ENCODE peak calls at places on chromosomes 1 and 21, in four cellular contexts. Z is breast epithelium, N is H1, I is Peyer's patch. C is an unnamed sample.

GRCh38 chr1:171296897-171297296 is 17.1 kb upstream of the FMO4 start:
- DNase-seq in Z (no peak), N (no peak), I (no peak), C (no peak)

GRCh38 chr1:192521734-192522133 is 53.8 kb upstream of the RGS1 start:
- DNase-seq in Z (no peak), N (no peak), I (no peak), C (no peak)

GRCh38 chr21:37207441-37208009 is 59.6 kb downstream of the VPS26C start:
- DNase-seq in Z (peak; percentile 55), N (no peak), I (no peak), C (no peak)

GRCh38 chr1:176696689-176697088 is 233.7 kb downstream of the PAPPA2 start:
- DNase-seq in Z (no peak), N (no peak), I (no peak), C (no peak)

GRCh38 chr1:18528616-18529015 is 47.9 kb downstream of the KLHDC7A start:
- DNase-seq in Z (no peak), N (no peak), I (no peak), C (no peak)

GRCh38 chr1:245133995-245134715 is 20.6 kb upstream of the KIF26B start:
- DNase-seq in Z (no peak), N (no peak), I (no peak), C (no peak)

GRCh38 chr1:235613617-235614016 is 36.0 kb downstream of the GNG4 start:
- DNase-seq in Z (no peak), N (no peak), I (no peak), C (no peak)

GRCh38 chr1:19737413-19737812 is 62.3 kb downstream of the TMCO4 start:
- DNase-seq in Z (no peak), N (no peak), I (no peak), C (no peak)

GRCh38 chr21:45872471-45872870 is 109.1 kb upstream of the COL6A1 start:
- DNase-seq in Z (peak; percentile 28), N (no peak), I (no peak), C (peak; percentile 19)
- TF ChIP-seq CTCF in Z (no peak), N (no peak), I (no peak), C (no peak)

GRCh38 chr1:232196042-232196441 is 433.9 kb downstream of the SIPA1L2 start:
- DNase-seq in Z (no peak), N (no peak), I (no peak), C (no peak)

GRCh38 chr1:232192781-232193450 is 437.0 kb downstream of the SIPA1L2 start:
- DNase-seq in Z (no peak), N (no peak), I (no peak), C (no peak)

GRCh38 chr1:232191560-232191959 is 438.4 kb downstream of the SIPA1L2 start:
- DNase-seq in Z (no peak), N (no peak), I (no peak), C (no peak)

DNA sequence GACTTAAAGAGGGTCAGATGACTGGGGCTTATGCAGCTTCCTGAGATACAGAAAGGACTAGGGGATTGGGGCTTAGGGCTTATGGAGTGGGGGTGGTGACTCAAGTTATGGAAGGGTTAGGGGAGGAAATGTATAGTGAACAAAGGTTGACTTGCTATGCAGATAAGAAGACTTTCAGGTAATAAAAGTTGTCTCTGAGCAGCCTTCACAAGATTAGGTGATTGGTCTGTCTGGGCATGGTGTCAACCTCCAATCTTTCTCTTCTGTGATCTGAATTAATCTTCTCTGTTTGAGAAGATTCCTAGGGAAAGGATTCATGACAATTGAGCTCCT is 436.5 kb downstream of the SIPA1L2 start:
- DNase-seq in Z (no peak), N (no peak), I (no peak), C (no peak)
- TF ChIP-seq POLR2A in Z (no peak), N (no peak), I (no peak), C (no peak)

GRCh38 chr1:89906088-89906487 is 85.3 kb downstream of the LRRC8D start:
- DNase-seq in Z (no peak), N (no peak), I (no peak), C (no peak)

GRCh38 chr1:89907669-89908293 is 86.9 kb downstream of the LRRC8D start:
- DNase-seq in Z (no peak), N (no peak), I (no peak), C (no peak)

GRCh38 chr1:89904219-89904980 is 83.6 kb downstream of the LRRC8D start:
- DNase-seq in Z (no peak), N (no peak), I (no peak), C (no peak)

GRCh38 chr1:89908294-89908992 is 86.5 kb upstream of the ZNF326 start:
- DNase-seq in Z (no peak), N (no peak), I (no peak), C (no peak)

DNA sequence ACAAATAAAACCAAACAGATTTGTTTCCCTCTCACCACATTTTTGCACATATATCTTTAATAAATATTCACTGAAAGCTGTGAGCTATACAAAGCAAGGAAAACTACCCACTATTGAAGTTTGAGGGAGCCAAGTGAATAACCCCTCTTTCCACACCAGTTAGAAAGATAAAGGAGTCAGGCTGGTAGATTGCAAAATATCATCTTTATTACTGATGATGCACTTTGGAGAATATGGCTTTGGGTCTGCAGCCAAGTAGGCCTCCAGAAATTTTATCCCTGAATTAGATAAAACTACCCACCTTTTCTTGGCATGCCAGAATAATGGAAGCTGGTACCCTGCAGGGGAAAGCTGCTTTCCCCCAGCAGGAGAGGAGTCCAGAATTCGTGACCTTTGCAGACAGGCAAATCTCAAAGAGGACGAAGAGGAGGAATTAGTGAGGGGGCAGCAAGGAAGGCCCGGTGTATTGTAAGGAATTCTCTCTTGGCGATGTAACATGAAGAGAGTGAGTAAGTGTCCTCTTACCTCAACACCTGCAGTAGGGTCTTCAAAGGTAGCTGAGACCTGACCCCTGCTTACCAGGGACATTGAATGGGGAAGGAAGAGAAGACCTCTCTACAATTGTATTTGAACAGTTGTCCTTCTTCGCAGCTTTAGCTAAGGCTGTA is 84.7 kb downstream of the LRRC8D start:
- DNase-seq in Z (no peak), N (no peak), I (no peak), C (no peak)
- H3K4me1 ChIP-seq in Z (no peaks in the 10 kb centered on the region), N (peaks cover 21% of the 10 kb centered on the region), I (no peaks in the 10 kb centered on the region), C (peaks cover 13% of the 10 kb centered on the region)

DNA sequence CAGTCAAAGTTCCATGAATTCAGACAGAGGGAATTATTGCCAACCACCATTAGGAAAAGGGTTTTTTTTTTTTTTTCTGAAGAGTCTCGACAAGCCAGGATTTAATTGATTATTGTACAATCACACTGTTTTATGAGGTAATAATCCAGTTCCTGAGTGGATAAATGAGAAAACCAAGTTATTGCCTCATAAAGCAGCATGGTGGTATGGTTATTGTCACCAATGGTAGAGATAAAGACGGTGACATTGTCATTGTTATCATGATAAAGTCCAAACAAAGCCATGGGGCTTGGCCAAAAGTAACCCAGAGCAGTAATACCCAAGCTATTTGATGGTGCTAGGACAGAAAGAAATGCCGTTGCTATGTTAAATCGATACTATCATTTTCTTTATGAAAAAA is 232.8 kb downstream of the USH2A start:
- DNase-seq in Z (no peak), N (no peak), I (no peak), C (no peak)
- TF ChIP-seq CTCF in Z (no peak), N (no peak), I (no peak), C (no peak)